ENCODE peak calls at places on chromosomes 1 and 21, in ten cellular contexts. One of them, this sample, is unnamed.

GRCh38 chr21:14675774-14676530 is 129.8 kb upstream of the SAMSN1 start:
- DNase-seq in SK-N-SH: no peak
- DNase-seq in tibial artery: no peak
- DNase-seq in hepatocyte: no peak
- DNase-seq in neural progenitor cell: no peak
- DNase-seq in uterus: no peak
- DNase-seq in foreskin fibroblast: no peak
- DNase-seq in heart right ventricle: no peak
- DNase-seq in mucosa of descending colon: no peak
- DNase-seq in H9: no peak
- DNase-seq in this sample: no peak

GRCh38 chr1:154324241-154324640 is 1.1 kb upstream of the ATP8B2 start:
- DNase-seq in SK-N-SH: no peak
- DNase-seq in tibial artery: no peak
- DNase-seq in hepatocyte: no peak
- DNase-seq in neural progenitor cell: no peak
- DNase-seq in uterus: no peak
- DNase-seq in foreskin fibroblast: no peak
- DNase-seq in heart right ventricle: no peak
- DNase-seq in mucosa of descending colon: no peak
- DNase-seq in H9: no peak
- DNase-seq in this sample: no peak

GRCh38 chr1:203422656-203423055 is 53.0 kb upstream of the PRELP start:
- DNase-seq in SK-N-SH: no peak
- DNase-seq in tibial artery: no peak
- DNase-seq in hepatocyte: no peak
- DNase-seq in neural progenitor cell: no peak
- DNase-seq in uterus: no peak
- DNase-seq in foreskin fibroblast: no peak
- DNase-seq in heart right ventricle: no peak
- DNase-seq in mucosa of descending colon: no peak
- DNase-seq in H9: no peak
- DNase-seq in this sample: no peak

GRCh38 chr1:56081151-56081550 is 498.2 kb downstream of the PLPP3 start:
- DNase-seq in SK-N-SH: no peak
- DNase-seq in tibial artery: peak; percentile 46
- DNase-seq in hepatocyte: no peak
- DNase-seq in neural progenitor cell: no peak
- DNase-seq in uterus: peak; percentile 68
- DNase-seq in foreskin fibroblast: peak; percentile 90
- DNase-seq in heart right ventricle: peak; percentile 27
- DNase-seq in mucosa of descending colon: no peak
- DNase-seq in H9: no peak
- DNase-seq in this sample: no peak

GRCh38 chr21:37198989-37199924 is 67.9 kb downstream of the VPS26C start:
- DNase-seq in SK-N-SH: peak; percentile 17
- DNase-seq in tibial artery: no peak
- DNase-seq in hepatocyte: no peak
- DNase-seq in neural progenitor cell: no peak
- DNase-seq in uterus: no peak
- DNase-seq in foreskin fibroblast: peak; percentile 61
- DNase-seq in heart right ventricle: no peak
- DNase-seq in mucosa of descending colon: no peak
- DNase-seq in H9: no peak
- DNase-seq in this sample: no peak

GRCh38 chr1:100724281-100724680 is 4.7 kb downstream of the VCAM1 start:
- DNase-seq in SK-N-SH: no peak
- DNase-seq in tibial artery: no peak
- DNase-seq in hepatocyte: no peak
- DNase-seq in neural progenitor cell: no peak
- DNase-seq in uterus: no peak
- DNase-seq in foreskin fibroblast: no peak
- DNase-seq in heart right ventricle: no peak
- DNase-seq in mucosa of descending colon: no peak
- DNase-seq in H9: no peak
- DNase-seq in this sample: no peak

GRCh38 chr1:116725798-116726197 is 28.4 kb upstream of the CD2 start:
- DNase-seq in SK-N-SH: no peak
- DNase-seq in tibial artery: no peak
- DNase-seq in hepatocyte: no peak
- DNase-seq in neural progenitor cell: no peak
- DNase-seq in uterus: no peak
- DNase-seq in foreskin fibroblast: no peak
- DNase-seq in heart right ventricle: no peak
- DNase-seq in mucosa of descending colon: no peak
- DNase-seq in H9: no peak
- DNase-seq in this sample: no peak

GRCh38 chr1:117260761-117261462 is 50.2 kb upstream of the VTCN1 start:
- DNase-seq in SK-N-SH: no peak
- DNase-seq in tibial artery: no peak
- DNase-seq in hepatocyte: no peak
- DNase-seq in neural progenitor cell: no peak
- DNase-seq in uterus: no peak
- DNase-seq in foreskin fibroblast: no peak
- DNase-seq in heart right ventricle: no peak
- DNase-seq in mucosa of descending colon: no peak
- DNase-seq in H9: no peak
- DNase-seq in this sample: no peak

GRCh38 chr1:94562502-94563260 is 21.1 kb upstream of the F3 start:
- DNase-seq in SK-N-SH: no peak
- DNase-seq in tibial artery: no peak
- DNase-seq in hepatocyte: peak; percentile 45
- DNase-seq in neural progenitor cell: no peak
- DNase-seq in uterus: no peak
- DNase-seq in foreskin fibroblast: no peak
- DNase-seq in heart right ventricle: no peak
- DNase-seq in mucosa of descending colon: peak; percentile 52
- DNase-seq in H9: no peak
- DNase-seq in this sample: no peak

GRCh38 chr1:165257969-165258459 is 98.5 kb downstream of the LMX1A start:
- DNase-seq in SK-N-SH: peak; percentile 63
- DNase-seq in tibial artery: peak; percentile 75
- DNase-seq in hepatocyte: peak; percentile 84
- DNase-seq in neural progenitor cell: peak; percentile 78
- DNase-seq in uterus: peak; percentile 28
- DNase-seq in foreskin fibroblast: peak; percentile 14
- DNase-seq in heart right ventricle: peak; percentile 21
- DNase-seq in mucosa of descending colon: no peak
- DNase-seq in H9: peak; percentile 83
- DNase-seq in this sample: peak; percentile 59

GRCh38 chr1:238951809-238952208 is 434.6 kb upstream of the CHRM3 start:
- DNase-seq in SK-N-SH: peak; percentile 20
- DNase-seq in tibial artery: no peak
- DNase-seq in hepatocyte: peak; percentile 41
- DNase-seq in neural progenitor cell: peak; percentile 39
- DNase-seq in uterus: no peak
- DNase-seq in foreskin fibroblast: no peak
- DNase-seq in heart right ventricle: no peak
- DNase-seq in mucosa of descending colon: no peak
- DNase-seq in H9: no peak
- DNase-seq in this sample: no peak
- TF ChIP-seq CTCF in SK-N-SH: peak; percentile 72
- TF ChIP-seq CTCF in tibial artery: no peak
- TF ChIP-seq CTCF in hepatocyte: peak; percentile 58
- TF ChIP-seq CTCF in neural progenitor cell: peak; percentile 65
- TF ChIP-seq CTCF in uterus: no peak
- TF ChIP-seq CTCF in foreskin fibroblast: no peak
- TF ChIP-seq CTCF in heart right ventricle: peak; percentile 39
- TF ChIP-seq CTCF in mucosa of descending colon: no peak
- TF ChIP-seq CTCF in H9: peak; percentile 71
- TF ChIP-seq CTCF in this sample: no peak

DNA sequence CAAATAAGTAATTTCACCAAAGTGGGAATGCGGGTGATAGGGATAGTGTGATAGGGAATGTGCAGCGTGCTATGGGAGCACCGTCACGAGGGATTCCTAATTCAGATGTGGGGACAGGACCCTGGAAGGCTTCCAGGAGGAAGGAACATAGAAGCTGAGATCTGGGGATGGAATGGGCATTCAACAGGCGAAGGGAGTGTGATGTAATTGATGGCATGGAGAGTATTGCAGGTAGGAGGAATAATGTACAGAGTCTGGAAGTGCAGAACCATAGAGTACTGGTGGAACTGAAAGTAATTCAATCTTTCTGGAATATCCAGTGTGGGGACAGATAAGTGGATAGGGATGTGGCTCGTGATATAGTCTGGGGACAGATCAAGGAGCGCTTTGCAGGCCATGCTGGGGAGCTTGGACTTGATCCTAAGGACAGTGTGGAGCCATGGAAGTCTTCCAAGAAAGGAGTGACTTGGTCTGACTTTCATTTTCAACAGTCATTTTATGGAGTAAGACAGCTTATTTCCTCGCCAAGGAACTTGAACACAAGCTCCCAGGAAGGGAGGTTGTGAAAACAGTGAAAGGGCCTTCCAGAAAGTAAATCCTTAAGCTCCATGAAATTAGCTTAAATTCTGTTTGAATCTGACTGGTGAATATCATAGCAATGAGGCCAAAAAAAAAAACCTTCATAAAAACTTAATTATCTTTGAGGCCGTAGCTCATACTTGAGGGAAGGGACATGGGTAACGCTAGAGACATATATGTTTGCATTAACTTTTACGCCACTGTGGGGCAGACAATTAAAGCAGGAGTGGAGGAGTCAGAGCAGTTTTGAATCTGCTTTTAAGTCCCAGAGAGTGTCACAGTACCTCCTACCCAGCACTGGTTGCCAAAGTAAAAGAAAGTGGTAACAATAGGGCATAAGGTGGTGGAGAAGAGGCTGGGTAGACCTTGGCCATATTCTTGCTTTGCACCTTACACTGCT is 55.8 kb downstream of the ROR1 start:
- DNase-seq in SK-N-SH: no peak
- DNase-seq in tibial artery: no peak
- DNase-seq in hepatocyte: no peak
- DNase-seq in neural progenitor cell: no peak
- DNase-seq in uterus: no peak
- DNase-seq in foreskin fibroblast: peak; percentile 37
- DNase-seq in heart right ventricle: no peak
- DNase-seq in mucosa of descending colon: no peak
- DNase-seq in H9: no peak
- DNase-seq in this sample: no peak
- TF ChIP-seq CTCF in SK-N-SH: no peak
- TF ChIP-seq CTCF in tibial artery: no peak
- TF ChIP-seq CTCF in hepatocyte: no peak
- TF ChIP-seq CTCF in neural progenitor cell: no peak
- TF ChIP-seq CTCF in uterus: no peak
- TF ChIP-seq CTCF in foreskin fibroblast: no peak
- TF ChIP-seq CTCF in heart right ventricle: no peak
- TF ChIP-seq CTCF in mucosa of descending colon: no peak
- TF ChIP-seq CTCF in H9: no peak
- TF ChIP-seq CTCF in this sample: no peak

GRCh38 chr1:170660874-170661645 is 2.9 kb upstream of the PRRX1 start:
- DNase-seq in SK-N-SH: peak; percentile 37
- DNase-seq in tibial artery: no peak
- DNase-seq in hepatocyte: no peak
- DNase-seq in neural progenitor cell: peak; percentile 52
- DNase-seq in uterus: peak; percentile 50
- DNase-seq in foreskin fibroblast: no peak
- DNase-seq in heart right ventricle: peak; percentile 28
- DNase-seq in mucosa of descending colon: no peak
- DNase-seq in H9: peak; percentile 42
- DNase-seq in this sample: no peak

GRCh38 chr1:170662561-170662971 is 1.4 kb upstream of the PRRX1 start:
- DNase-seq in SK-N-SH: no peak
- DNase-seq in tibial artery: no peak
- DNase-seq in hepatocyte: no peak
- DNase-seq in neural progenitor cell: no peak
- DNase-seq in uterus: no peak
- DNase-seq in foreskin fibroblast: no peak
- DNase-seq in heart right ventricle: no peak
- DNase-seq in mucosa of descending colon: no peak
- DNase-seq in H9: no peak
- DNase-seq in this sample: no peak

GRCh38 chr1:170663011-170663410 is 920 bp upstream of the PRRX1 start:
- DNase-seq in SK-N-SH: no peak
- DNase-seq in tibial artery: no peak
- DNase-seq in hepatocyte: no peak
- DNase-seq in neural progenitor cell: peak; percentile 75
- DNase-seq in uterus: no peak
- DNase-seq in foreskin fibroblast: no peak
- DNase-seq in heart right ventricle: no peak
- DNase-seq in mucosa of descending colon: no peak
- DNase-seq in H9: peak; percentile 36
- DNase-seq in this sample: no peak

GRCh38 chr1:170660281-170660713 is 3.6 kb upstream of the PRRX1 start:
- DNase-seq in SK-N-SH: no peak
- DNase-seq in tibial artery: no peak
- DNase-seq in hepatocyte: no peak
- DNase-seq in neural progenitor cell: peak; percentile 70
- DNase-seq in uterus: no peak
- DNase-seq in foreskin fibroblast: no peak
- DNase-seq in heart right ventricle: no peak
- DNase-seq in mucosa of descending colon: no peak
- DNase-seq in H9: peak; percentile 48
- DNase-seq in this sample: no peak

DNA sequence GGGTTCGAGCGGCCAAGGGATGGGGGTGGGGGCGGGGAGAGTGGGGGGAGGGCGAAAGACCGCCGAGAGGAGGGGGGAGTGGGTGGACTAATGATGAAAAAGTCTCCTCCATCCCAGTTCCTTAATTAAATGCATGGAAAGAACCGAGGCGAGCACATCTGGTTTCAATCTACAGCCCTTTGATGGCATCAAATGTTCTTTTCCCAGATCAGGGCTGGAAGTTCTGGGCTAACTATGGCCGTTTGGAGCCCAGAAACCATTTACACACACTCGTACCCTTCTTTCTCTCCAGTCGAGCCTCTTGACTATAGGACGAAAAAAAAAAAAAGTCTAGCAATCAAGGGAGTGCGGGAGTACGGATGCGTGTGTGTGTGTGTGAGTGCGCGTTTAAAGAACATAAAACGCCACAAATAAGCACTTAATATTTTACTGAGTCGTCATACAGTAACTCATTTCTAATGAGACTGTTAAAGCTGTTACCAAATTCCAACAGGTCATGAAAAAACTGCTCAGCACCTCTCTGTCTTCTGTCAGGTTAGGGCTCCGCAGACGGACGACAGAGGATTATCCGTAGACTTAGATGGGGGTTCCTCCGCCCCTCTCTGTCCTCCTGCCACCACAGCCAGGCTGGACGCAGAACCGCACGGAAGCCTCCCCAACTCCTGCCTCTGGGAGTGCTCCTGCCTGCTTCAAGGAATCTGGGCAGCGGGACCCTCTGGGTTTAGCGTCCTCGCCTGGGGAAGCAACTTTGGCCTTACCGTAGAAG is 2.1 kb upstream of the PRRX1 start:
- DNase-seq in SK-N-SH: peak; percentile 68
- DNase-seq in tibial artery: no peak
- DNase-seq in hepatocyte: peak; percentile 48
- DNase-seq in neural progenitor cell: peak; percentile 85
- DNase-seq in uterus: peak; percentile 60
- DNase-seq in foreskin fibroblast: peak; percentile 61
- DNase-seq in heart right ventricle: peak; percentile 44
- DNase-seq in mucosa of descending colon: no peak
- DNase-seq in H9: peak; percentile 70
- DNase-seq in this sample: no peak
- TF ChIP-seq CTCF in SK-N-SH: no peak
- TF ChIP-seq CTCF in tibial artery: peak; percentile 17
- TF ChIP-seq CTCF in hepatocyte: no peak
- TF ChIP-seq CTCF in neural progenitor cell: no peak
- TF ChIP-seq CTCF in uterus: no peak
- TF ChIP-seq CTCF in foreskin fibroblast: no peak
- TF ChIP-seq CTCF in heart right ventricle: peak; percentile 12
- TF ChIP-seq CTCF in mucosa of descending colon: no peak
- TF ChIP-seq CTCF in H9: no peak
- TF ChIP-seq CTCF in this sample: no peak

GRCh38 chr1:33470495-33471012 is 1.9 kb upstream of the ZSCAN20 start:
- DNase-seq in SK-N-SH: peak; percentile 76
- DNase-seq in tibial artery: peak; percentile 83
- DNase-seq in hepatocyte: peak; percentile 90
- DNase-seq in neural progenitor cell: peak; percentile 91
- DNase-seq in uterus: peak; percentile 82
- DNase-seq in foreskin fibroblast: peak; percentile 91
- DNase-seq in heart right ventricle: peak; percentile 72
- DNase-seq in mucosa of descending colon: no peak
- DNase-seq in H9: peak; percentile 78
- DNase-seq in this sample: peak; percentile 64
- TF ChIP-seq CTCF in SK-N-SH: peak; percentile 93
- TF ChIP-seq CTCF in tibial artery: peak; percentile 74
- TF ChIP-seq CTCF in hepatocyte: peak; percentile 86
- TF ChIP-seq CTCF in neural progenitor cell: peak; percentile 80
- TF ChIP-seq CTCF in uterus: peak; percentile 89
- TF ChIP-seq CTCF in foreskin fibroblast: peak; percentile 75
- TF ChIP-seq CTCF in heart right ventricle: peak; percentile 91
- TF ChIP-seq CTCF in mucosa of descending colon: peak; percentile 45
- TF ChIP-seq CTCF in H9: peak; percentile 93
- TF ChIP-seq CTCF in this sample: no peak

This sample was measured in omental fat pad.